ENCODE peak calls at places on chromosomes 5 and 9, in five cellular contexts. F is HCT116, Y is HepG2, L is GM12878, U is K562. H is an unnamed sample.

GRCh38 chr5:125463441-125464092 is 717.1 kb upstream of the ZNF608 start:
- DNase-seq in F (no peak), U (no peak), L (no peak), Y (no peak), H (no peak)

GRCh38 chr5:57210633-57211032 is 36.8 kb downstream of the GPBP1 start:
- DNase-seq in U (no peak), F (no peak), Y (no peak), L (no peak), H (no peak)

GRCh38 chr9:109466623-109467590 is 31.2 kb downstream of the PTPN3 start:
- DNase-seq in L (no peak), U (no peak), F (no peak), Y (no peak), H (no peak)

GRCh38 chr9:91359734-91360470 is 1.8 kb downstream of the AUH start:
- DNase-seq in Y (no peak), U (no peak), L (no peak), F (no peak), H (no peak)

GRCh38 chr5:110342683-110343082 is 383.8 kb downstream of the TMEM232 start:
- DNase-seq in Y (peak), L (no peak), U (no peak), F (no peak), H (no peak)

GRCh38 chr5:151171521-151171920 is 13.9 kb upstream of the ANXA6 start:
- DNase-seq in F (no peak), U (no peak), L (no peak), Y (no peak), H (no peak)

GRCh38 chr9:107635137-107635802 is 145.7 kb upstream of the KLF4 start:
- DNase-seq in Y (no peak), F (no peak), U (no peak), L (no peak), H (no peak)

GRCh38 chr9:90900130-90900529 is 98.5 kb downstream of the SYK start:
- DNase-seq in F (no peak), Y (no peak), L (no peak), U (no peak), H (no peak)

GRCh38 chr5:140840978-140841962 is at the start of gene PCDHA8:
- DNase-seq in U (peak), L (no peak), Y (peak), F (peak), H (peak)

GRCh38 chr9:124511426-124511840 is 4.2 kb upstream of the NR5A1 start:
- DNase-seq in Y (peak), L (no peak), F (no peak), U (peak), H (peak)

GRCh38 chr5:79436821-79437220 is 77.1 kb downstream of the HOMER1 start:
- DNase-seq in L (no peak), F (no peak), Y (no peak), U (no peak), H (no peak)

GRCh38 chr5:168875839-168876238 is 296.7 kb upstream of the PANK3 start:
- DNase-seq in F (no peak), U (no peak), L (no peak), Y (no peak), H (no peak)

GRCh38 chr5:169974121-169974770 is 6.0 kb downstream of the INSYN2B start:
- DNase-seq in U (no peak), L (no peak), Y (no peak), F (no peak), H (no peak)

GRCh38 chr9:91151014-91151740 is 210.5 kb downstream of the AUH start:
- DNase-seq in Y (no peak), L (peak), F (no peak), U (no peak), H (no peak)

GRCh38 chr5:67377651-67378050 is 181.1 kb upstream of the CD180 start:
- DNase-seq in Y (no peak), L (no peak), U (no peak), F (no peak), H (no peak)

DNA sequence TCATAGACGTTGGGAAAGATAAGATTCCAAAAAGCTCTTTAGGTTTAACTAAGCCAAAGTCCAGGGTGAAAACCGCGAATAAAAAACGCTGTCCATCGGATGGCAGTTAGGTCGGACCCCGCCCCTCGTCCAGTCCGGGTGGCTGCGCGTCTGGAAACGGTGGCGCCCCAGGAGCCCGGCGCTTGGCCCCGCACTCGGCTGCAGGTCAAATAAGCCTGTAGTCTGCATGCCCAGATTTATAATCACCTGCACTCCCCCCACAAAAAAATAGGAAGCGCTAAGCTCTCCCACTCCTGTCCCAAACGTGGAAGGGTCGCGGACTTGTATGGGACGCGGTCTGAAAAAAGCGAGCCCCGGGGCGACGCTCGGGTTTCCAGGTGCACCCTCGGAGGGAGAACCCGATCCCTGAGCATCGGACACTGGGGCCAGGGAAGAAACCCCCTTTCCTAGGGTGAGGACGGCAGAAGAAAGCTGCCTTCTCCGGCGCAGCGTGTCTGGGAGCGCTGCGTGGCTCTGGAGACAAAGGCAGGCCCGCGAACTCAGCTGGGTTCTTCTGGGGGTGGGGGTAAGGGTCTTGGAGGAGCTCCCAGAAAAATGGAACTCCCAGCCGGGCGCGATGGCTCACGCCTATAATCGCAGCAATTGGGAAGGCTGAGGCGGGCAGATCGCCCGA is 923 bp upstream of the ZBTB5 start:
- DNase-seq in U (peak), F (peak), L (no peak), Y (peak), H (peak)
- TF ChIP-seq ZBTB33 in U (no peak), F (no peak), L (no peak), Y (no peak), H (no peak)

GRCh38 chr5:83470920-83471404 is 582 bp upstream of the VCAN start:
- DNase-seq in Y (no peak), L (no peak), U (no peak), F (no peak), H (peak)
- TF ChIP-seq POLR2AphosphoS5 in Y (no peak), L (no peak), U (no peak), F (no peak), H (no peak)

DNA sequence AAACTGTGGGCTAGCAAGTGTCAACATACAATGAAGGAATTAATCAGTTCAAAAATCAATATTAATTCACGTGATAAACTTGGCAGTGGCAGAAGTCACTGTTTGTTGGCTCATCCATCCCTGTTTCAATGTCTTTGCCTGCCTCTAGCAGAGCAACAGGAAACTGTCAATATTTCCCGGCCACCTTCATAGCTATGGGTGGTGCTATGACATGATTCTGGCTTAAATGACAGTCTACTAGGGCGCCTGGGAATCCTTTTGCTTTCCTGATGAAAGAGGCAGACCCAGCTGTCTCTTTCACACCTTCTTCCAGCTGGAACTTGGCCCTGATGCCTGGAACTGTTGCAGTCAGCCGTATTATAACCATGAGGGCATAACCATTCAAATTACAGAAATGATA is 72.1 kb upstream of the DNAH5 start:
- DNase-seq in F (no peak), U (no peak), Y (no peak), L (no peak), H (no peak)
- TF ChIP-seq ZBTB33 in F (no peak), U (no peak), Y (no peak), L (no peak), H (no peak)

GRCh38 chr5:59025734-59026133 is 442.9 kb downstream of the RAB3C start:
- DNase-seq in L (no peak), U (no peak), Y (peak), F (no peak), H (no peak)
- TF ChIP-seq POLR2AphosphoS5 in L (no peak), U (no peak), Y (no peak), F (no peak), H (no peak)

DNA sequence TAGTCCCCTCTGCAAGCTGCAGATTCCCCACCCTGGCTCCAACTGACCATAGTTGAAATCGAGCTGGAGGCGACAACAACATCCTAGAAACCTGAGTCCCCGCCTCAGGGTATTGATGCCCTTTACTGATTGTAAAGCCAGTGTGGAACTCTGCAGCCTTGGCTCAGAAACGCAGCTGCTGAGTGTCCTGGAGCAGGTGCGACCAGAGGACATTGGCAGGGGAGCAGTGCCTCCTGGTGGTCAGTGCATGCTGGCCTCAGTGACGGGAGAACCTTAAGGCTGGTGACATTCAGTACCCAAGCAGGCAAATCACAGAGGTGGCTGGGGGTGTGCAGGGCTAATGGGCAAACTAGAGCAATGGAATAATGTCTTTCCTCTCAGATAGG is 20.4 kb upstream of the ZNF354B start:
- DNase-seq in Y (peak), L (no peak), U (peak), F (peak), H (peak)
- TF ChIP-seq ZBTB33 in Y (no peak), L (no peak), U (no peak), F (no peak), H (no peak)

GRCh38 chr5:157576678-157577077 is 1.1 kb upstream of the ADAM19 start:
- DNase-seq in U (no peak), Y (no peak), F (no peak), L (no peak), H (no peak)

GRCh38 chr5:157578079-157578780 is 2.7 kb upstream of the ADAM19 start:
- DNase-seq in Y (no peak), U (no peak), F (no peak), L (no peak), H (no peak)

GRCh38 chr5:157574456-157575095 is 999 bp downstream of the ADAM19 start:
- DNase-seq in Y (no peak), L (no peak), F (no peak), U (no peak), H (no peak)

GRCh38 chr5:157571357-157571827 is 4.2 kb downstream of the ADAM19 start:
- DNase-seq in Y (no peak), F (no peak), L (peak), U (no peak), H (no peak)

GRCh38 chr5:157575096-157575872 is at the start of gene ADAM19:
- DNase-seq in F (no peak), U (peak), L (no peak), Y (no peak), H (peak)
- TF ChIP-seq POLR2AphosphoS5 in F (peak), U (no peak), L (peak), Y (no peak), H (peak)

GRCh38 chr5:139696167-139696893 is 48.2 kb downstream of the CXXC5 start:
- DNase-seq in L (no peak), F (no peak), U (no peak), Y (no peak), H (no peak)
- TF ChIP-seq ZBTB33 in L (no peak), F (no peak), U (peak), Y (no peak), H (no peak)